ENCODE peak calls at places on chromosomes 6 and 20, in six cellular contexts. P is hepatocyte, U is PC-3, J is GM23338, Y is neural progenitor cell, O is OCI-LY7. Z is an unnamed sample.

GRCh38 chr20:11807070-11807741 is 110.5 kb upstream of the BTBD3 start:
- DNase-seq in J (no peak), Y (no peak), O (no peak), P (no peak), U (peak), Z (no peak)

GRCh38 chr20:57397693-57398108 is 6.5 kb downstream of the RBM38 start:
- DNase-seq in Y (no peak), U (no peak), J (no peak), O (peak), P (no peak), Z (no peak)

GRCh38 chr6:75748743-75749538 is at the start of gene MYO6:
- DNase-seq in U (peak), J (peak), Y (peak), O (peak), P (peak), Z (peak)

GRCh38 chr6:63558270-63558669 is 14.0 kb upstream of the LOC128125822 start:
- DNase-seq in P (no peak), O (no peak), Y (no peak), J (no peak), U (no peak), Z (no peak)

GRCh38 chr6:9002833-9003232 is 567.5 kb upstream of the SLC35B3 start:
- DNase-seq in P (no peak), O (no peak), Y (no peak), U (no peak), J (no peak), Z (no peak)

GRCh38 chr6:1636971-1637871 is 27.5 kb downstream of the FOXC1 start:
- DNase-seq in J (no peak), U (peak), O (peak), P (no peak), Y (no peak), Z (no peak)

GRCh38 chr6:63975685-63976084 is 340.1 kb downstream of the PHF3 start:
- DNase-seq in U (no peak), Y (no peak), J (no peak), P (peak), O (no peak), Z (no peak)

GRCh38 chr20:21714297-21715192 is 9.1 kb downstream of the PAX1 start:
- DNase-seq in P (no peak), J (peak), U (no peak), O (no peak), Y (peak), Z (no peak)

GRCh38 chr6:122322824-122323223 is 76.6 kb upstream of the HSF2 start:
- DNase-seq in J (no peak), O (no peak), Y (no peak), P (peak), U (no peak), Z (no peak)

GRCh38 chr6:28657756-28658465 is 132.2 kb downstream of the GPX5 start:
- DNase-seq in O (peak), J (peak), Y (peak), U (peak), P (peak), Z (peak)

GRCh38 chr6:118869350-118869749 is 24.6 kb upstream of the ASF1A start:
- DNase-seq in P (no peak), J (no peak), U (peak), O (no peak), Y (no peak), Z (no peak)

GRCh38 chr6:100305237-100305869 is 159.4 kb downstream of the SIM1 start:
- DNase-seq in O (no peak), U (no peak), J (no peak), P (no peak), Y (no peak), Z (no peak)

GRCh38 chr20:50467618-50468373 is 42.4 kb upstream of the PTPN1 start:
- DNase-seq in P (no peak), O (peak), U (peak), J (peak), Y (peak), Z (peak)

GRCh38 chr6:136463796-136464542 is 86.3 kb downstream of the MAP7 start:
- DNase-seq in U (no peak), P (no peak), O (no peak), Y (no peak), J (no peak), Z (peak)

GRCh38 chr6:97524846-97525245 is 241.8 kb upstream of the MMS22L start:
- DNase-seq in U (peak), O (no peak), P (no peak), Y (peak), J (peak), Z (no peak)

DNA sequence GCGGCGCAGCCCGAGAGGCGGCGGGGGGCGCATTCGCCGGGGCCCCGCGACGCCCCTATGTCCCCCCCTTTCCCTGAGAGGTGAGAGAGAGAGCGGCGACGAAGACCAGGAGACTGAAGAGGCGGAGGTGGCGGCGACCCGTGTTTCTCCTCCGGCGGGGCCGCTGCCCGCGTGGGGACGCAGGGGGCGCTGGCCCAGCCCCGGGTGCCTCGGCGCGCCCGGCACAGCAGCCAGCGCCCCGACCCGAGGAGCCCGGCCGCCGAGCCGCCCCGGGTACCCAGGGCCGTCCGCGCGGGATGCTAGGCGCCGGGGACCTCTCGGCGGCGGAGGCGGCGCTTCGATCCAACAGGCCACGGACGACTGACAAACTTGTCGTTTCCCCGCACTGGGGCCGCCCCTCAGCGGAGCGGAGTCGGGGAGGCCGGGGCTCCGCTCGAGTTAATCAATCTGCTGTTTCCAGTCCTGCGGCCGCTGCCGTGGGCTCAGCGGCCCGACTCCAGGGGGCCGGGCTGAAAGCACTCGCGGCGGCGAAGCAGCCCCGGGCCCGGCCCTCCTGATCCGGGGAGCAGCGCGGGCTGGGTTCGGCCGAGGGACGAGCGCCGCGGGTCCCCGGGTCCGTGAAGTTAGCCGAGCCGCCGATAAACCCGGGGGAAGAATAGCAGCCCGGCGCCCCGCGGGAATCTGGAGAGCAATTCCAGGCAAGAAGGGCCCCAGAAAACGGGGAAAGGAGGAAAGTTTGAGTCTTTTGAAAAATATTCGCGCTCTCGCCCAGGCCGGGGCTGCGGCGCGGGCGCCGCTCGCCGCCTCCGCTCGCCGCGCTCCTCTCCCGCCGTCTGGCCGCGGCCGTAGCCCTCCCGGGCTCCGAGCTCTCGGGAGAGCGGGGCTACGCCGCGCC is 595 bp downstream of the MDGA1 start:
- DNase-seq in U (no peak), P (peak), O (no peak), Y (peak), J (no peak), Z (peak)
- TF ChIP-seq EZH2phosphoT487 in U (no peak), P (no peak), O (peak), Y (no peak), J (peak), Z (no peak)

GRCh38 chr6:31813463-31813849 is 1.6 kb downstream of the HSPA1L start:
- DNase-seq in J (no peak), U (no peak), P (no peak), Y (no peak), O (no peak), Z (no peak)
- H3K4me3 ChIP-seq in J (peak), U (peak), P (no peak), Y (no peak), O (no peak), Z (no peak)

GRCh38 chr6:84762941-84763396 is 1.4 kb downstream of the TBX18 start:
- DNase-seq in P (peak), O (no peak), U (no peak), Y (peak), J (peak), Z (no peak)
- TF ChIP-seq CTCF in P (no peak), O (no peak), U (no peak), Y (no peak), J (no peak), Z (no peak)

GRCh38 chr20:62852841-62853240 is 8.8 kb downstream of the TCFL5 start:
- DNase-seq in U (no peak), Y (no peak), P (no peak), J (no peak), O (no peak), Z (no peak)
- TF ChIP-seq EZH2phosphoT487 in U (no peak), Y (no peak), P (no peak), J (no peak), O (no peak), Z (no peak)

DNA sequence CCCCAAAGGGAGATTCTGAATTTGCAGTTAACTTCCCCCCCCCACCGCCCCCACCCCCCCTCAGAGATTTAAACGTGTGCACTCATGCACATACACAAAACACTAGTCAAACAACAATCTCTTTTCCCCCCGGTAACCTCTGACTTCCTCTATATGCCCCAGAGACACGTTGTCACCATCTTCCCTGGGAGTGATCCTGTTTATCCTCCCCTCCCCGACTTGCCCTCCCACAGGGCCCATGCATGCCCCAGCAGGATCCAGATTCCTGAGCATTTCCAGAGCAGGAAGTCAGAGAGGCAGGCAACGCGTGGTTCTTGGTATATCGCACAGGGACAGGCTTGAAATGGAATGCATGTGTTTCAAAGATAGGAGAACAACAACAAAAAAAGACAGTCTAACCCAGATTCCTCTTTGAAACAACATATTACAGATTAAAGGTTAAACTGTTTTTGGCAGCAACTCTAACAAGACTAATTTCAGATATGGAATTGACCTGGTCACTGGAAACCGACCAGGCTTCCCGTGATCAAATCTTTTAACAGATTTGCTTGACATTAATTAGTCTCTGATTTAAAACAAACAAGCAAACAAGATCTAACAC is 1.3 kb downstream of the BLCAP start:
- DNase-seq in Y (peak), P (peak), U (peak), J (peak), O (peak), Z (no peak)
- H3K4me3 ChIP-seq in Y (peak), P (peak), U (peak), J (peak), O (peak), Z (peak)

Z was measured in MM.1S.